ENCODE peak calls at places on chromosomes 7 and 10, in four cellular contexts. N is body of pancreas, I is GM12865, S is pancreas. L is an unnamed sample.

GRCh38 chr7:68433462-68433861 is 1164.8 kb upstream of the AUTS2 start:
- DNase-seq in N (no peak), S (no peak), I (no peak), L (no peak)

GRCh38 chr7:115019882-115020605 is 98.2 kb downstream of the MDFIC start:
- DNase-seq in N (no peak), I (no peak), S (no peak), L (no peak)

GRCh38 chr7:134720091-134720935 is 59.1 kb upstream of the CALD1 start:
- DNase-seq in I (no peak), S (no peak), N (no peak), L (peak)

GRCh38 chr7:519974-520458 is 370 bp upstream of the PDGFA start:
- DNase-seq in N (peak), I (peak), S (no peak), L (no peak)

GRCh38 chr10:17025444-17026295 is 103.9 kb downstream of the CUBN start:
- DNase-seq in S (no peak), I (peak), N (peak), L (peak)

GRCh38 chr7:103343758-103344452 is 662 bp downstream of the DNAJC2 start:
- DNase-seq in S (no peak), I (peak), N (peak), L (peak)

GRCh38 chr7:154571772-154572171 is 431.2 kb downstream of the PAXIP1 start:
- DNase-seq in S (no peak), N (no peak), I (no peak), L (no peak)

GRCh38 chr7:29987083-29987482 is 2.5 kb downstream of the SCRN1 start:
- DNase-seq in N (no peak), S (no peak), I (peak), L (no peak)

GRCh38 chr10:71307469-71308085 is 11.5 kb upstream of the SLC29A3 start:
- DNase-seq in S (no peak), N (no peak), I (no peak), L (no peak)

GRCh38 chr10:116771101-116771705 is 28.8 kb upstream of the HSPA12A start:
- DNase-seq in S (no peak), N (peak), I (no peak), L (no peak)